ENCODE peak calls at places on chromosomes 2 and 18, in four cellular contexts. One of them, this sample, is unnamed.

GRCh38 chr18:7784171-7784570 is 217.1 kb downstream of the PTPRM start:
- DNase-seq in fibroblast of villous mesenchyme: no peak
- DNase-seq in cardiac muscle cell: no peak
- DNase-seq in AG09309: no peak
- DNase-seq in this sample: peak

GRCh38 chr2:20106746-20107145 is 55.3 kb upstream of the LAPTM4A start:
- DNase-seq in AG09309: no peak
- DNase-seq in fibroblast of villous mesenchyme: no peak
- DNase-seq in cardiac muscle cell: peak
- DNase-seq in this sample: no peak

GRCh38 chr2:191538334-191538910 is 139.5 kb upstream of the NABP1 start:
- DNase-seq in AG09309: no peak
- DNase-seq in fibroblast of villous mesenchyme: no peak
- DNase-seq in cardiac muscle cell: no peak
- DNase-seq in this sample: no peak

GRCh38 chr2:70828914-70829824 is 6.4 kb downstream of the CD207 start:
- DNase-seq in cardiac muscle cell: peak
- DNase-seq in AG09309: no peak
- DNase-seq in fibroblast of villous mesenchyme: no peak
- DNase-seq in this sample: no peak

GRCh38 chr2:95728878-95729511 is 137.2 kb downstream of the TRIM43 start:
- DNase-seq in fibroblast of villous mesenchyme: peak
- DNase-seq in cardiac muscle cell: peak
- DNase-seq in AG09309: peak
- DNase-seq in this sample: peak

GRCh38 chr2:204425821-204426220 is 119.5 kb upstream of the PARD3B start:
- DNase-seq in AG09309: no peak
- DNase-seq in cardiac muscle cell: no peak
- DNase-seq in fibroblast of villous mesenchyme: no peak
- DNase-seq in this sample: no peak

GRCh38 chr2:132876745-132877391 is 206.9 kb upstream of the LYPD1 start:
- DNase-seq in AG09309: no peak
- DNase-seq in cardiac muscle cell: no peak
- DNase-seq in fibroblast of villous mesenchyme: no peak
- DNase-seq in this sample: no peak

GRCh38 chr2:145593991-145594702 is 1074.2 kb upstream of the ZEB2 start:
- DNase-seq in AG09309: peak
- DNase-seq in fibroblast of villous mesenchyme: peak
- DNase-seq in cardiac muscle cell: peak
- DNase-seq in this sample: peak

GRCh38 chr2:189579585-189579984 is 1.0 kb downstream of the SLC40A1 start:
- DNase-seq in cardiac muscle cell: peak
- DNase-seq in AG09309: no peak
- DNase-seq in fibroblast of villous mesenchyme: peak
- DNase-seq in this sample: no peak

GRCh38 chr2:194750926-194751325 is 906.1 kb upstream of the SLC39A10 start:
- DNase-seq in cardiac muscle cell: no peak
- DNase-seq in fibroblast of villous mesenchyme: no peak
- DNase-seq in AG09309: no peak
- DNase-seq in this sample: no peak

GRCh38 chr18:10916865-10917264 is 232.5 kb downstream of the PIEZO2 start:
- DNase-seq in fibroblast of villous mesenchyme: no peak
- DNase-seq in AG09309: no peak
- DNase-seq in cardiac muscle cell: no peak
- DNase-seq in this sample: no peak

DNA sequence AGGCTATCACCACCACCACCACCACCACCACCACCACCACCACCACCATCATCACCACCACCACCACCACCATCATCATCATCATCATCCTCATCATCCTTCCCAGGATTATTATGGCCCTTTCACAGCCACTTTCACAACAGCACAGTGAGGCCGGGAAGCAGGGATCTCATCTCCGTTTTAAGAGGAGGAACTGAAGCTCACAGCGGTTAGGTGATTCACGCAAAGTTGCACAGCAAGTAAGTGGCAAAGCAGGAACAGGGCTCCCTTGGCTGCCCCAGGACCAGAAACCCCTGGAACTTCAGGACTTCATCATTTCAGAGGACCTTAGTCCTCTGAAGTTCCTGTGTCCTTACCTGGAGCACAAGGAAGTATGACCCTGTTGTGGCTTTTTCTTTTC is 26.8 kb downstream of the MRPL35 start:
- DNase-seq in fibroblast of villous mesenchyme: no peak
- DNase-seq in cardiac muscle cell: no peak
- DNase-seq in AG09309: no peak
- DNase-seq in this sample: no peak
- H3K4me3 ChIP-seq in fibroblast of villous mesenchyme: no peak
- H3K4me3 ChIP-seq in cardiac muscle cell: no peak
- H3K4me3 ChIP-seq in AG09309: no peak
- H3K4me3 ChIP-seq in this sample: no peak

DNA sequence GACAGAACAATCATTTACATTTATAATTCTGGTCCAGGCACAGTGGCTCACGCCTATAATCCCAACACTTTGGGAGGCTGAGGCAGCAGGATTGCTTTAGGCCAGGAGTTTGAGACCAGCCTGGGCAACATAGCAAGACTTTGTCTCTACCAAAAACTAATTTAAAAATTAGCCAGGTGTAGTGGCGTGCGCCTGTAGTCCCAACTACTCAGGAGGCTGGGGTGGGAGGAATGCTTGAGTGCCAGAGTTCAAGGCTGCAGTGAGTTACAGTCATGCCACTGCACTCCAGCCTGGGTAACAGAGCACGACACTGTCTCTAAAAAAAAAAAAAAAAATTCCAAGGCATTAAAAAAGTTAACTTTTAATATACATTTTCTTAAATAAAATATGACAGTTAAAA is 88.1 kb downstream of the PLEKHM3 start:
- DNase-seq in AG09309: no peak
- DNase-seq in fibroblast of villous mesenchyme: no peak
- DNase-seq in cardiac muscle cell: no peak
- DNase-seq in this sample: no peak
- H3K4me3 ChIP-seq in AG09309: no peak
- H3K4me3 ChIP-seq in fibroblast of villous mesenchyme: no peak
- H3K4me3 ChIP-seq in cardiac muscle cell: no peak
- H3K4me3 ChIP-seq in this sample: no peak

DNA sequence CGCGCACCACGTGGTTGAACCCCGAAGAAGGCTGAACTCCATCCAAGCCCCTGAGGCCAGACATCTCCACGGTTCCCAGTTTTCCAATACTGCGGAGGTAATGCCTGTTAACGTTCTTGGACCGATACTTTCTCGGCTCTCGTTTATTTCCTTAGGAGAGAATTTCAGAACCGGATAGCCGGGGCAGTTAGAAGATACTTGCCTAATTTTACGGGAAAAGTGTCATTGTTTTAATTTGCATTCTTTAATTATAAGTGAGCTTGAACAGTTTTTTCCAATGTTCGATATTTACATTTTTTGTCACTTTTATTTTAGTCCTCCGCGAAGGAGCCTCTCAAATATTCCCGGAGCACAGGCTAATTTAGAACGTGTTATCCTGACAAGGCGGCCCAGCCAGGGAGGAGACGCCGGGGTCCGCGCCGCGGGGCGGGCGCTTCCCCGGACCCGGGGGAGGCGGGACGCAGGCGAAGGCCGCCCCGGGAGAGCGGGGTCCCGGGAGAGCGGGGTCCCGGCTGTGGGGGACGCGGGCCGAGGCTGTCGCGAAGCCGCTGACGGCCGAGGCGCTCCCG is 10.1 kb upstream of the KCNG2 start:
- DNase-seq in AG09309: no peak
- DNase-seq in fibroblast of villous mesenchyme: no peak
- DNase-seq in cardiac muscle cell: no peak
- DNase-seq in this sample: no peak
- H3K4me3 ChIP-seq in AG09309: no peak
- H3K4me3 ChIP-seq in fibroblast of villous mesenchyme: no peak
- H3K4me3 ChIP-seq in cardiac muscle cell: peak
- H3K4me3 ChIP-seq in this sample: no peak

GRCh38 chr2:239178954-239179353 is 221.9 kb downstream of the HDAC4 start:
- DNase-seq in fibroblast of villous mesenchyme: no peak
- DNase-seq in cardiac muscle cell: no peak
- DNase-seq in AG09309: no peak
- DNase-seq in this sample: no peak
- H3K4me3 ChIP-seq in fibroblast of villous mesenchyme: no peak
- H3K4me3 ChIP-seq in cardiac muscle cell: no peak
- H3K4me3 ChIP-seq in AG09309: no peak
- H3K4me3 ChIP-seq in this sample: no peak

GRCh38 chr18:34223164-34223892 is 1.4 kb downstream of the NOL4 start:
- DNase-seq in cardiac muscle cell: no peak
- DNase-seq in AG09309: no peak
- DNase-seq in fibroblast of villous mesenchyme: no peak
- DNase-seq in this sample: no peak
- H3K4me3 ChIP-seq in cardiac muscle cell: peak
- H3K4me3 ChIP-seq in AG09309: no peak
- H3K4me3 ChIP-seq in fibroblast of villous mesenchyme: no peak
- H3K4me3 ChIP-seq in this sample: peak

GRCh38 chr2:176652300-176653182 is 383.3 kb downstream of the MTX2 start:
- DNase-seq in cardiac muscle cell: peak
- DNase-seq in AG09309: peak
- DNase-seq in fibroblast of villous mesenchyme: peak
- DNase-seq in this sample: no peak
- H3K4me3 ChIP-seq in cardiac muscle cell: no peak
- H3K4me3 ChIP-seq in AG09309: no peak
- H3K4me3 ChIP-seq in fibroblast of villous mesenchyme: no peak
- H3K4me3 ChIP-seq in this sample: no peak

DNA sequence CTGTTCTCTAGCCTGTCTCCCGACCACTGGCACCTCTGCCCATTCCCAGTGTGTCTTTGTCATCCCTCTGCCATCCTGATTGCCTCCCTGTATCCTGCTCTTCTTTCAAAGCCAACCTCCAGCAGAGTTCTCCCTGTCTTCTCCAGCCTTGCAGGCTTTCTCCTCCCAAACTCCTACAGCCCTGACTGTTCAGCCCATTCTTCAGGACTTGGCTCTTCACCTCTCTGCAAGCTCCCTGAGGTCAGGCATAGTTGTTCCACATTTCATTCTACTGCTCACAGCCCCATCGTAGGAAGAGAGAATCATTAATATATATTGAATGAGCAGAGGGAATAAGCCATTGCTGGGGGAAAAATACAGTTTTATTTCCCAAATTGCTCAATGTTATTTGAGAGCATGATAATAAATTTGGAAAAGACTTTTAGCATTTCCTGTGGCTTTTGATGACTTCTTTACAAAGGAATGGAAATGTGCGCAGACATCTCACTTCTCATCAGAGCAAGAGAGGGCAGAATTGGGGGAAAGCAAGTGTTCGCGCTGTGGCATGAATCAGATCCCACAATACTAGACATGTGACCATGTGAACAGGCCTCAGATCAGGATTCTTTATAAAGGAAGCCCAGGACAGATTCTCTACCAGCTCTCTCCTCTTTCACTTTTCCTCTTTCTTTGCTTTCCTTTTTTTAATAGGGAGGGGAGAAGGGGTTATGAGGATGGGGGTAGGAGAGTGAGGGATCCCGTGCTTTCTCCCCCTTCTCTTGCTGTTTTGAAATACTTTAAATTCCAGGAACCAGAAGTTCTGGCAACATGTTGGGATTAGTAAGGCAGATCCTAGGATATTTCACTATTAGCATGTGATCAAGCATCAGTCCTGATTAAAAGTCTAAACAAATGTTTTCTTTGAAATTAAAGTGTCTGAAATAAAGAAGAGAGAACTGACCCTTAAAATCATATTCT is 37.5 kb downstream of the EPAS1 start:
- DNase-seq in AG09309: peak
- DNase-seq in fibroblast of villous mesenchyme: peak
- DNase-seq in cardiac muscle cell: peak
- DNase-seq in this sample: peak
- H3K4me3 ChIP-seq in AG09309: peak
- H3K4me3 ChIP-seq in fibroblast of villous mesenchyme: peak
- H3K4me3 ChIP-seq in cardiac muscle cell: no peak
- H3K4me3 ChIP-seq in this sample: no peak

This sample was measured in kidney epithelial cell.